ENCODE peak calls at places on chromosome X, in four cellular contexts. A, J, O and V are unnamed samples.

GRCh38 chrX:23292979-23293651 is 41.5 kb upstream of the PTCHD1 start:
- DNase-seq in A (no peak), J (no peak), O (no peak), V (no peak)

GRCh38 chrX:8773117-8773516 is 28.1 kb downstream of the FAM9A start:
- DNase-seq in A (no peak), J (no peak), O (no peak), V (no peak)

GRCh38 chrX:136170109-136170800 is 22.9 kb downstream of the FHL1 start:
- DNase-seq in A (no peak), J (no peak), O (no peak), V (no peak)

GRCh38 chrX:12447448-12448154 is 309.3 kb downstream of the FRMPD4 start:
- DNase-seq in A (no peak), J (no peak), O (no peak), V (no peak)

GRCh38 chrX:40237745-40238178 is 140.0 kb upstream of the BCOR start:
- DNase-seq in A (no peak), J (peak), O (no peak), V (no peak)

GRCh38 chrX:123771449-123772064 is 38.7 kb upstream of the THOC2 start:
- DNase-seq in A (peak), J (no peak), O (no peak), V (no peak)

GRCh38 chrX:4451591-4451990 is 738.1 kb upstream of the PRKX start:
- DNase-seq in A (no peak), J (no peak), O (no peak), V (no peak)

GRCh38 chrX:140765043-140765784 is 55.7 kb downstream of the LINC00632 start:
- DNase-seq in A (no peak), J (no peak), O (no peak), V (no peak)

GRCh38 chrX:102654696-102655095 is 3.4 kb downstream of the GPRASP1 start:
- DNase-seq in A (no peak), J (no peak), O (no peak), V (no peak)

GRCh38 chrX:102658551-102658950 is 7.3 kb downstream of the GPRASP1 start:
- DNase-seq in A (peak), J (no peak), O (no peak), V (no peak)

DNA sequence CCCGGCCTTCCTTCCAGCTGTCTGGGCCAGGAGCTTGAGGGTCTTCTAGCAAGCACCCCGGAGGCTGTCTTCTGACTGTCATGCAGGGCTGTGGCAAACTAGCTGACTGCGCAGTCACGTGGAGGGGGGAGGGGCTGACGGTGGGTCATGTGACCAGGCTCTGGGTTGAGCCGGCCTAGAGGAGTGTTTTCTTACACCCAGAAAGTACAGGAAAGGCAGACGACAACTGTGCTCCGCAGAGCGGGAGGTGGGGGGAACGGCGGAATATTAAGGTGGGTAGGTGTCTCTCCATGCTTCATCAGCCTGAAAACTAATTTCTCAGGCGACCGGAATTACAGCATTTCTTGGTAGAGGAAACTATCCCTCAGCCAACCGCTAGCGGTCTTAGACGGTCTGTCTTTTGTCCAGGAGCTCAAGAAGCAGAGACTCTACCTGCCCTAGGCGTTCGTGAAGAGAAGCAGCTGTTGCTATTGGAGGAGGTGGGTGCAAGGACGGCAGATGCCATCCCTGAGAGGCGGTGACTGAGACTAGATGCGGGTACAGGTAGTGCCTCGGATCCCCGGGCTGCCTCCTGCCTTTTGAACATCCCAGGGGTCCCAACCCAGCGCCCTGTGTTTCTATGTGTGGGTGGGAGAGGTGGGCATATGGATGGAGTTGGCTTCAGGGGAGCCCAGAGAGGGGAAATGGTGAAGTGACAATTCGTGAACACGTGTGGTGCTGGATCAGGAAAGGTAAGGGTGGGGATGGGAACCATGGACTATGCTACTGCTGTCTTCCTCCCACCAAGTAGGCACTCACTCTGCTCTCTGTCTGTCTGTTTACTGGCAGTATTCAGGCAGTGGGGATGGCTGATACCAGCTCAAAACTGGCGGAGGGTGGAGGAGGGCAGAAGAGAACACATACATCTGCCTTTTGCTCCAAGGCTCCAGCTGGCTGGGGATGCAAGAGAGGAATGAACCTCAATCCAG is 8.8 kb downstream of the GPRASP1 start:
- DNase-seq in A (peak), J (peak), O (peak), V (no peak)
- H3K4me3 ChIP-seq in A (peak), J (peak), O (peak), V (no peak)

DNA sequence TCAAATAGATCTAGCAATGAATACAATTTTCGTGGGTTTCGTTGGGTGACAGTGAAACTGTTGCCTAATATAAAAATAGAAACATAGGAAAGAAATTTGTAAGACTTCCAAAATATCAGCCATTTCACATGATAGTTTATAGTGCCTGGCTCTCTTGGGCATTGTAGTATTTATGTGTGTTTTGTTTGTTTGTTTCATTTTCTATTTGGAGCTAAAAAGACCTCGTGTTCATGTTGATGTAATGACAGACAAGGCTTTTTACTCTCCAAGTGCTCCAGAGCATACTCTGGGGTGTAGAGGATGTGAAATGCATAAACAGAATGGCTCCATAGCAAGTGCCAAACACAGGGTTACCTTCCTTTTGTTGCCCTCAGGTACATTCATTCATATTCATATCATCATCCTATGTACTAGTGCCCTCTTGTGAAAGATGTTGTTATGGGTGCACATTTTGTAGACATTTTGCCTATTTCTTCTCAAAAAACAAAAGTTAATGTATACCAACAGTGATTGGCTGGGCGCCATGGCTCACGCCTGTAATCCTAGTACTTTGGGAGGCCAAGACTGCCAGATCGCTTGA is 100.7 kb upstream of the AMOT start:
- DNase-seq in A (no peak), J (no peak), O (no peak), V (no peak)
- TF ChIP-seq YY1 in A (no peak), J (no peak), O (no peak), V (no peak)

GRCh38 chrX:10832103-10832502 is 211.7 kb upstream of the MID1 start:
- DNase-seq in A (no peak), J (no peak), O (no peak), V (no peak)

GRCh38 chrX:10828640-10829039 is 208.3 kb upstream of the MID1 start:
- DNase-seq in A (no peak), J (no peak), O (no peak), V (no peak)

GRCh38 chrX:10833299-10834169 is 213.1 kb upstream of the MID1 start:
- DNase-seq in A (peak), J (no peak), O (peak), V (no peak)
- H3K4me3 ChIP-seq in A (no peak), J (no peak), O (no peak), V (no peak)

GRCh38 chrX:33134164-33134563 is 77.2 kb downstream of the DMD start:
- DNase-seq in A (no peak), J (no peak), O (no peak), V (no peak)

GRCh38 chrX:33133320-33133719 is 78.0 kb downstream of the DMD start:
- DNase-seq in A (no peak), J (no peak), O (no peak), V (no peak)

GRCh38 chrX:33128048-33128805 is 83.1 kb downstream of the DMD start:
- DNase-seq in A (no peak), J (no peak), O (no peak), V (no peak)

DNA sequence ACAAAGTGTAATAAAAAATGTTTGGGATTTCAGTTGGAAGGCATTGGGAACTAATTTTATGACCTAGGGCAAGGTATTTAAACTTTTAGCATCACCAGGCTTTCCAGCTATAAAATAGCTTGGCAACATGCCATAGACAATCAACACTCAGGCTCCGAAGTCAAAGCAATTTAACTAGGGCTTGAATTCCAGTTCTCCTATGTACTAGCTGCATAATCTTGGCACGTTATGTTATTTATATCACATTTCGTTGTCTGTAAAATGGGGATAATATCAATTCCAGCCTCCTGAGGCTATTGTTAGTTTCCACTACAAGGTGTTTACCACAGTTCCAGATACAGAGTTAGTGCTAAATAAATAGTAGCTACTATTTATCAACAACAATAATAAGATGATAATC is 78.8 kb downstream of the DMD start:
- DNase-seq in A (no peak), J (no peak), O (no peak), V (no peak)
- TF ChIP-seq YY1 in A (no peak), J (no peak), O (no peak), V (no peak)

GRCh38 chrX:39104745-39105144 is 303.5 kb downstream of the MID1IP1 start:
- DNase-seq in A (no peak), J (no peak), O (no peak), V (no peak)
- H3K4me3 ChIP-seq in A (no peak), J (no peak), O (no peak), V (no peak)

GRCh38 chrX:10660171-10660570 is 39.8 kb upstream of the MID1 start:
- DNase-seq in A (no peak), J (peak), O (no peak), V (no peak)

GRCh38 chrX:10656214-10656613 is 35.8 kb upstream of the MID1 start:
- DNase-seq in A (no peak), J (no peak), O (no peak), V (no peak)
- TF ChIP-seq YY1 in A (no peak), J (no peak), O (no peak), V (no peak)

DNA sequence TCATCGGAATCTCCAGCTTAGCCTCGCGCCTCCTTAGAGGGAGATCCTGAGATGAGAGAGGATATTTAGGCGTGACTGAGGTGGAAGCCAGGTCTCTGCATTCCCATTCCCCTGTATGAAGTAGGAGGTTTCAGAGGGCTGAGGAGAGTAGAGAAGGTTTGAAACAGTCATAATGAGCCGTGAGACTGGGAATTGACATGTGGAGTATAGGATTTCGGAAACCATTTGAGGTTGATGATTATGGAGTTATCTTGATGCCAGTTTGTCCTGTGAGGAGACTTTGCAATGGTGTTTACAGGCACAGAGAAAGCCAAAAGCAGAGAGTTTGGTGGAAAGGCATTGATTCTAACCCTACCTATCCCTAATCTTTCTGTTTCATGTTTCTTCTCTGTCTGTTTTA is 2.0 kb downstream of the CHST7 start:
- DNase-seq in A (no peak), J (no peak), O (no peak), V (no peak)
- H3K4me3 ChIP-seq in A (peak), J (peak), O (no peak), V (no peak)

GRCh38 chrX:10901290-10901633 is 209.9 kb upstream of the HCCS start:
- DNase-seq in A (no peak), J (no peak), O (no peak), V (no peak)

GRCh38 chrX:10897768-10898167 is 213.4 kb upstream of the HCCS start:
- DNase-seq in A (no peak), J (no peak), O (no peak), V (no peak)

GRCh38 chrX:10903518-10903917 is 207.6 kb upstream of the HCCS start:
- DNase-seq in A (no peak), J (no peak), O (no peak), V (no peak)

GRCh38 chrX:10902001-10902400 is 209.1 kb upstream of the HCCS start:
- DNase-seq in A (peak), J (no peak), O (no peak), V (no peak)

GRCh38 chrX:10900585-10901289 is 210.4 kb upstream of the HCCS start:
- DNase-seq in A (peak), J (no peak), O (no peak), V (no peak)
- TF ChIP-seq YY1 in A (no peak), J (no peak), O (no peak), V (no peak)

GRCh38 chrX:69504626-69505612 is 793 bp downstream of the NALF2 start:
- DNase-seq in A (no peak), J (no peak), O (no peak), V (no peak)
- H3K4me3 ChIP-seq in A (peak), J (peak), O (no peak), V (peak)

GRCh38 chrX:112819813-112820212 is 20.8 kb downstream of the AMOT start:
- DNase-seq in A (no peak), J (no peak), O (no peak), V (no peak)

GRCh38 chrX:112819013-112819635 is 21.5 kb downstream of the AMOT start:
- DNase-seq in A (no peak), J (no peak), O (no peak), V (no peak)

GRCh38 chrX:112822892-112823291 is 17.7 kb downstream of the AMOT start:
- DNase-seq in A (no peak), J (no peak), O (no peak), V (no peak)

GRCh38 chrX:112818114-112819012 is 22.3 kb downstream of the AMOT start:
- DNase-seq in A (no peak), J (no peak), O (no peak), V (no peak)

DNA sequence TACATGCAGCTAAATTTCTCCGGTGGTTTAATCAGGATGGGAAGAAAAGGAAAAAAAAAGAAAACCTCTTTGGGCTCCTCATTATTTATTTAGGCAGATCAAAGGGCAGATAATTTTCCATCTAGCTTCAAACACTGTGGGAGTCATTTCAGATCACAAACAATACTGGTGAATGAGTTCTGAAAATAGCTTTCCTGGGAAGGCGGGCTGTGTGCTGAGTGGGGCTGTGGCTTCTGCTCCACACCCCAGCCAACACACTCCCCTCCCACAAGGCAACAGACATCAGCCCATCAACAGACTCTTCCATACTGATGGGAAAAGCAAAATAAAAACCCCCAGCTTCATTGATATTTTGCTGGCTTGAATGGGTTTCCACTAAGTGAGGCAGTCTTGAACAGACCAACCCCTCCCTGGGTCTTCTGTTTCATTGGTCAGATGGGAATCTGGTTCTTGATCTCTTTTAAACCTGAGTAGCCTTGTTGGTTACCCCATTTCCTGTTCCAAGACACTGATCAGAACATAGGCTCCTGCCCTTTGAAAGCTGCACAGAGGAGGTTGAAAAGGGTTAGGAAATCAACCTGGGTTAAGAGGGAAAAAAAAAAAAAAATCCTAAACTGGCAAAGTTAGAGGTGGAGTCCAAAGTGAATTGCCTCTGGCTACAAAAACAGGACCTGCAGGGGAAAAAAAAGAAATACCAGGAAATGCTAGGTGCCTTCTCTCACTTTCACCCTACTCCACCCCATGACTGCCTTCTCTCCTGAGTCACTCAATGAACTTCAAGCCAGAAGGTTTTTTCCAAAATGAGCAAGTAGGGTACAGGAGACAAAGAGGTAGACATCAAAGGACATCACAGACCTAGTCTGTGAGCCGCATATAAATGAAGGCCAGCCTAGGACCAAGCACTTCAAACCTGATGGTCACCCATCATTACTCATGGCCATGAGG is 20.0 kb downstream of the AMOT start:
- DNase-seq in A (no peak), J (no peak), O (no peak), V (no peak)
- TF ChIP-seq YY1 in A (no peak), J (no peak), O (no peak), V (no peak)